ENCODE peak calls at places on chromosome 18, in seven cellular contexts. One of them, this sample, is unnamed.

GRCh38 chr18:47953471-47953931 is 23.0 kb upstream of the SMAD2 start:
- DNase-seq in SK-N-SH: no peak
- DNase-seq in K562: no peak
- DNase-seq in H1: no peak
- DNase-seq in GM12878: no peak
- DNase-seq in HepG2: no peak
- DNase-seq in HCT116: no peak
- DNase-seq in this sample: no peak

GRCh38 chr18:26103579-26103978 is 13.2 kb upstream of the SS18 start:
- DNase-seq in H1: peak
- DNase-seq in HCT116: peak
- DNase-seq in SK-N-SH: peak
- DNase-seq in K562: peak
- DNase-seq in HepG2: peak
- DNase-seq in GM12878: no peak
- DNase-seq in this sample: no peak

GRCh38 chr18:69401475-69402218 is 959 bp downstream of the DOK6 start:
- DNase-seq in HepG2: no peak
- DNase-seq in SK-N-SH: peak
- DNase-seq in HCT116: no peak
- DNase-seq in GM12878: no peak
- DNase-seq in H1: peak
- DNase-seq in K562: no peak
- DNase-seq in this sample: no peak

GRCh38 chr18:35616664-35617423 is 35.3 kb downstream of the GALNT1 start:
- DNase-seq in GM12878: peak
- DNase-seq in HepG2: no peak
- DNase-seq in H1: no peak
- DNase-seq in SK-N-SH: peak
- DNase-seq in K562: peak
- DNase-seq in HCT116: no peak
- DNase-seq in this sample: peak

GRCh38 chr18:78927156-78927555 is 52.5 kb upstream of the SALL3 start:
- DNase-seq in H1: no peak
- DNase-seq in K562: no peak
- DNase-seq in HepG2: no peak
- DNase-seq in HCT116: no peak
- DNase-seq in GM12878: no peak
- DNase-seq in SK-N-SH: no peak
- DNase-seq in this sample: no peak

GRCh38 chr18:69757733-69758132 is 189.9 kb downstream of the CD226 start:
- DNase-seq in K562: no peak
- DNase-seq in HCT116: no peak
- DNase-seq in SK-N-SH: no peak
- DNase-seq in H1: no peak
- DNase-seq in GM12878: no peak
- DNase-seq in HepG2: no peak
- DNase-seq in this sample: no peak

GRCh38 chr18:45667056-45667455 is 51.8 kb downstream of the SLC14A2 start:
- DNase-seq in SK-N-SH: no peak
- DNase-seq in H1: no peak
- DNase-seq in HCT116: no peak
- DNase-seq in HepG2: no peak
- DNase-seq in K562: no peak
- DNase-seq in GM12878: no peak
- DNase-seq in this sample: no peak

GRCh38 chr18:57258131-57258777 is 94.1 kb upstream of the ST8SIA3 start:
- DNase-seq in HepG2: no peak
- DNase-seq in H1: no peak
- DNase-seq in K562: no peak
- DNase-seq in SK-N-SH: no peak
- DNase-seq in HCT116: no peak
- DNase-seq in GM12878: no peak
- DNase-seq in this sample: no peak

GRCh38 chr18:72468011-72468710 is 76.0 kb downstream of the CBLN2 start:
- DNase-seq in HCT116: no peak
- DNase-seq in GM12878: no peak
- DNase-seq in HepG2: no peak
- DNase-seq in K562: no peak
- DNase-seq in H1: no peak
- DNase-seq in SK-N-SH: no peak
- DNase-seq in this sample: no peak

GRCh38 chr18:57466745-57467144 is 31.6 kb downstream of the ONECUT2 start:
- DNase-seq in HCT116: no peak
- DNase-seq in H1: no peak
- DNase-seq in SK-N-SH: no peak
- DNase-seq in GM12878: no peak
- DNase-seq in K562: no peak
- DNase-seq in HepG2: no peak
- DNase-seq in this sample: no peak

GRCh38 chr18:76491801-76492668 is 3.0 kb downstream of the ZNF516 start:
- DNase-seq in GM12878: no peak
- DNase-seq in SK-N-SH: peak
- DNase-seq in K562: no peak
- DNase-seq in HCT116: no peak
- DNase-seq in H1: peak
- DNase-seq in HepG2: no peak
- DNase-seq in this sample: no peak

GRCh38 chr18:74478876-74479275 is 17.3 kb upstream of the CNDP2 start:
- DNase-seq in HepG2: no peak
- DNase-seq in GM12878: no peak
- DNase-seq in SK-N-SH: no peak
- DNase-seq in K562: no peak
- DNase-seq in HCT116: no peak
- DNase-seq in H1: no peak
- DNase-seq in this sample: no peak

GRCh38 chr18:69819460-69819859 is 128.2 kb downstream of the CD226 start:
- DNase-seq in H1: no peak
- DNase-seq in SK-N-SH: no peak
- DNase-seq in HepG2: no peak
- DNase-seq in HCT116: no peak
- DNase-seq in GM12878: no peak
- DNase-seq in K562: no peak
- DNase-seq in this sample: no peak

GRCh38 chr18:78528437-78529228 is 451.0 kb upstream of the SALL3 start:
- DNase-seq in H1: no peak
- DNase-seq in HCT116: no peak
- DNase-seq in SK-N-SH: no peak
- DNase-seq in HepG2: no peak
- DNase-seq in K562: peak
- DNase-seq in GM12878: no peak
- DNase-seq in this sample: no peak

GRCh38 chr18:47978603-47979002 is 48.1 kb upstream of the SMAD2 start:
- DNase-seq in HCT116: no peak
- DNase-seq in K562: no peak
- DNase-seq in SK-N-SH: no peak
- DNase-seq in HepG2: no peak
- DNase-seq in H1: no peak
- DNase-seq in GM12878: no peak
- DNase-seq in this sample: no peak

GRCh38 chr18:8474661-8475060 is 134.6 kb upstream of the RAB12 start:
- DNase-seq in GM12878: no peak
- DNase-seq in K562: no peak
- DNase-seq in H1: no peak
- DNase-seq in HepG2: no peak
- DNase-seq in SK-N-SH: no peak
- DNase-seq in HCT116: no peak
- DNase-seq in this sample: no peak

GRCh38 chr18:45631077-45631476 is 15.8 kb downstream of the SLC14A2 start:
- DNase-seq in HepG2: no peak
- DNase-seq in GM12878: no peak
- DNase-seq in HCT116: no peak
- DNase-seq in K562: no peak
- DNase-seq in H1: no peak
- DNase-seq in SK-N-SH: no peak
- DNase-seq in this sample: no peak

GRCh38 chr18:53148056-53148574 is 808.1 kb downstream of the DCC start:
- DNase-seq in SK-N-SH: no peak
- DNase-seq in H1: no peak
- DNase-seq in HCT116: no peak
- DNase-seq in K562: no peak
- DNase-seq in GM12878: no peak
- DNase-seq in HepG2: no peak
- DNase-seq in this sample: no peak

GRCh38 chr18:46356278-46357033 is 252.3 kb downstream of the HAUS1 start:
- DNase-seq in K562: no peak
- DNase-seq in HepG2: no peak
- DNase-seq in HCT116: no peak
- DNase-seq in H1: no peak
- DNase-seq in GM12878: no peak
- DNase-seq in SK-N-SH: peak
- DNase-seq in this sample: no peak

GRCh38 chr18:44464401-44465185 is 216.1 kb upstream of the SETBP1 start:
- DNase-seq in HepG2: no peak
- DNase-seq in K562: no peak
- DNase-seq in GM12878: no peak
- DNase-seq in SK-N-SH: no peak
- DNase-seq in H1: no peak
- DNase-seq in HCT116: no peak
- DNase-seq in this sample: no peak

GRCh38 chr18:35118641-35119040 is 77.4 kb downstream of the MAPRE2 start:
- DNase-seq in HepG2: no peak
- DNase-seq in K562: no peak
- DNase-seq in HCT116: no peak
- DNase-seq in SK-N-SH: no peak
- DNase-seq in GM12878: no peak
- DNase-seq in H1: no peak
- DNase-seq in this sample: no peak

GRCh38 chr18:2961828-2962227 is 51.1 kb downstream of the LPIN2 start:
- DNase-seq in HCT116: no peak
- DNase-seq in HepG2: no peak
- DNase-seq in GM12878: no peak
- DNase-seq in SK-N-SH: peak
- DNase-seq in K562: no peak
- DNase-seq in H1: no peak
- DNase-seq in this sample: no peak
- TF ChIP-seq SIN3A in HCT116: no peak
- TF ChIP-seq SIN3A in HepG2: no peak
- TF ChIP-seq SIN3A in GM12878: no peak
- TF ChIP-seq SIN3A in SK-N-SH: no peak
- TF ChIP-seq SIN3A in K562: no peak
- TF ChIP-seq SIN3A in H1: no peak
- TF ChIP-seq SIN3A in this sample: no peak

DNA sequence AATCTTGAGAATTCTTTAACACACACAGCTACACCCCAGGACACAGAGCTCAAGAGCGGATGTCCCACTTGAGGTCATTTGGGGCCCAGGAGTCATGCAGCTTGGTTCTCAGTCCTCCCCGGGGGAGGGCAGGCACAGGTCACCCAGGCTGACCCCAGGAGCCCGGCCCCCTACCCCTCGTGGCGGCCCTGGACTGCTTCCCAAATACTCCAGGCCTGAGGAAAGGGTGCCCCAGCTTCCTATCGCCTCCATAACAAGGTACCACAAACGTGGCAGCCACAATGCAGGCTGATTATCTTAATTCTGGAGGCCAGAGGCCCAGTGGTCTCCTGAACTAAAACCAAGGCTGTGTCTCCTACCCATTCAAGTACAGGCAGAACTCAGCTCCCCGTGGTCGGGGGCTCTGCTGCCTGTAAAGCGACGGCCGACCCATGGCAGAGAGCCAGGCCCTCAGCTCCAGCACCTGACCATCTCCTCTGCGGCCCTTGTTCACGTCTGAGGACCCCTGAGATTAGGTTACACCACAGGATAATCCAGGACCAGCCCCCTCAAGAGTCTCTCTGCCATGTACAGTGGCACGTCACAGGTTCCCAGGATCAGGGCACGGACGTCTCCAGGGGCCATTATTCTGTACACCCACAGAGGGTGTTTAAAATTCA is 10.5 kb downstream of the SLC66A2 start:
- DNase-seq in HCT116: no peak
- DNase-seq in HepG2: no peak
- DNase-seq in K562: no peak
- DNase-seq in H1: no peak
- DNase-seq in SK-N-SH: no peak
- DNase-seq in GM12878: no peak
- DNase-seq in this sample: no peak
- H3K27ac ChIP-seq in HCT116: no peak
- H3K27ac ChIP-seq in HepG2: no peak
- H3K27ac ChIP-seq in K562: no peak
- H3K27ac ChIP-seq in H1: no peak
- H3K27ac ChIP-seq in SK-N-SH: no peak
- H3K27ac ChIP-seq in GM12878: no peak
- H3K27ac ChIP-seq in this sample: no peak

GRCh38 chr18:62447652-62448051 is 75.2 kb upstream of the ZCCHC2 start:
- DNase-seq in SK-N-SH: no peak
- DNase-seq in GM12878: no peak
- DNase-seq in HepG2: no peak
- DNase-seq in K562: no peak
- DNase-seq in H1: no peak
- DNase-seq in HCT116: no peak
- DNase-seq in this sample: no peak

GRCh38 chr18:62446511-62446910 is 76.3 kb upstream of the ZCCHC2 start:
- DNase-seq in H1: no peak
- DNase-seq in HepG2: no peak
- DNase-seq in HCT116: no peak
- DNase-seq in K562: no peak
- DNase-seq in GM12878: no peak
- DNase-seq in SK-N-SH: no peak
- DNase-seq in this sample: no peak

GRCh38 chr18:62450175-62450545 is 72.7 kb upstream of the ZCCHC2 start:
- DNase-seq in SK-N-SH: no peak
- DNase-seq in GM12878: no peak
- DNase-seq in H1: no peak
- DNase-seq in HepG2: no peak
- DNase-seq in HCT116: no peak
- DNase-seq in K562: no peak
- DNase-seq in this sample: no peak

GRCh38 chr18:62449490-62450104 is 73.2 kb upstream of the ZCCHC2 start:
- DNase-seq in HCT116: no peak
- DNase-seq in HepG2: no peak
- DNase-seq in K562: no peak
- DNase-seq in H1: no peak
- DNase-seq in GM12878: no peak
- DNase-seq in SK-N-SH: no peak
- DNase-seq in this sample: no peak

DNA sequence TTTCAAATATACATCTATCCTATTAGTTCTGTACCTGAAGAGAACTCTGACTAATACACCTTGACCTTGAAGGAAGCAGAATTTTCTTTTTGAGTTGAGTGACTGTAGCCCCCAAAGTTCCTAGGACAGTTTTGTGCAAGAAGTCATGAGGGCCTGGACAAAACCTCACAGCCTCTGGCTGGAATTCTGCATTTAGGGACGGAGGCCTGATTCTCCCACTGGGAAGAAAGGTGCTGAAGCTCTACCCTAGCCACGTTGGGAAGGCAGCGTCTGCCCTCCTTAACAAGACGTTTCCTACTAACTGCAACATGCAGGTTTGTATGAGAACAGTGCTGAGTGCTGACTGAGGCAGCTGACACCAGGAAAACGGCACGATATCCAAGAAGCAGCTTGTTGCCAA is 74.4 kb upstream of the ZCCHC2 start:
- DNase-seq in K562: no peak
- DNase-seq in H1: no peak
- DNase-seq in GM12878: no peak
- DNase-seq in SK-N-SH: no peak
- DNase-seq in HepG2: no peak
- DNase-seq in HCT116: no peak
- DNase-seq in this sample: no peak
- TF ChIP-seq SIN3A in K562: no peak
- TF ChIP-seq SIN3A in H1: no peak
- TF ChIP-seq SIN3A in GM12878: no peak
- TF ChIP-seq SIN3A in SK-N-SH: no peak
- TF ChIP-seq SIN3A in HepG2: no peak
- TF ChIP-seq SIN3A in HCT116: no peak
- TF ChIP-seq SIN3A in this sample: no peak

GRCh38 chr18:55233850-55234249 is 274.6 kb upstream of the CCDC68 start:
- DNase-seq in HepG2: no peak
- DNase-seq in SK-N-SH: no peak
- DNase-seq in GM12878: no peak
- DNase-seq in HCT116: no peak
- DNase-seq in H1: no peak
- DNase-seq in K562: no peak
- DNase-seq in this sample: no peak
- H3K27ac ChIP-seq in HepG2: no peak
- H3K27ac ChIP-seq in SK-N-SH: no peak
- H3K27ac ChIP-seq in GM12878: no peak
- H3K27ac ChIP-seq in HCT116: no peak
- H3K27ac ChIP-seq in H1: no peak
- H3K27ac ChIP-seq in K562: no peak
- H3K27ac ChIP-seq in this sample: no peak

This sample was measured in Panc1.